ENCODE peak calls at places on chromosomes 1 and 21, in six cellular contexts. J is omental fat pad, D is T-helper 17 cell, L is GDM1, B is activated T-helper 1 cell treated with Interleukin-2 at 50 U/mL for 16 hours, C is SK-N-SH. M is an unnamed sample.
A peak's percentile ranks its signal among the peaks of the same experiment; 100 is the strongest.

GRCh38 chr1:170758992-170759391 is 95.1 kb downstream of the PRRX1 start:
- DNase-seq in J (no peak), D (no peak), L (no peak), B (no peak), C (no peak), M (no peak)

GRCh38 chr1:210234254-210234747 is 1.7 kb downstream of the SERTAD4 start:
- DNase-seq in J (no peak), D (no peak), L (no peak), B (no peak), C (no peak), M (no peak)

GRCh38 chr1:7501259-7501560 is 269.9 kb upstream of the VAMP3 start:
- DNase-seq in J (no peak), D (no peak), L (no peak), B (no peak), C (peak; percentile 70), M (no peak)

GRCh38 chr1:156640842-156641706 is 843 bp upstream of the BCAN start:
- DNase-seq in J (no peak), D (no peak), L (no peak), B (no peak), C (no peak), M (no peak)

GRCh38 chr1:15424146-15424667 is 14.0 kb upstream of the CTRC start:
- DNase-seq in J (no peak), D (no peak), L (no peak), B (no peak), C (no peak), M (no peak)

GRCh38 chr1:220410681-220411080 is 117.3 kb upstream of the MARK1 start:
- DNase-seq in J (no peak), D (no peak), L (no peak), B (no peak), C (no peak), M (no peak)

GRCh38 chr1:10940838-10941237 is 71.6 kb upstream of the TARDBP start:
- DNase-seq in J (no peak), D (no peak), L (no peak), B (no peak), C (no peak), M (no peak)

GRCh38 chr1:10651377-10651776 is 145.1 kb downstream of the CASZ1 start:
- DNase-seq in J (no peak), D (no peak), L (no peak), B (no peak), C (no peak), M (no peak)

GRCh38 chr1:19311503-19311930 is 427 bp downstream of the AKR7A2 start:
- DNase-seq in J (no peak), D (no peak), L (no peak), B (no peak), C (no peak), M (no peak)

GRCh38 chr1:107648071-107648470 is 316.9 kb downstream of the VAV3 start:
- DNase-seq in J (no peak), D (no peak), L (no peak), B (no peak), C (no peak), M (no peak)

GRCh38 chr1:77349275-77349674 is 67.5 kb downstream of the AK5 start:
- DNase-seq in J (no peak), D (no peak), L (no peak), B (no peak), C (no peak), M (no peak)

GRCh38 chr1:4048076-4048475 is 148.0 kb upstream of the C1orf174 start:
- DNase-seq in J (no peak), D (no peak), L (no peak), B (no peak), C (no peak), M (no peak)

GRCh38 chr1:174158767-174159252 is 510 bp upstream of the RABGAP1L start:
- DNase-seq in J (no peak), D (no peak), L (no peak), B (no peak), C (no peak), M (no peak)

GRCh38 chr1:81111818-81112217 is 688.9 kb upstream of the ADGRL2 start:
- DNase-seq in J (no peak), D (no peak), L (no peak), B (no peak), C (no peak), M (no peak)

GRCh38 chr1:206631085-206631509 is 4.2 kb upstream of the DYRK3 start:
- DNase-seq in J (no peak), D (no peak), L (peak; percentile 64), B (no peak), C (peak; percentile 58), M (peak; percentile 83)

GRCh38 chr21:44027607-44028286 is 15.6 kb downstream of the TRAPPC10 start:
- DNase-seq in J (no peak), D (no peak), L (no peak), B (no peak), C (no peak), M (no peak)

GRCh38 chr1:22557341-22557950 is 5.8 kb upstream of the EPHA8 start:
- DNase-seq in J (no peak), D (no peak), L (no peak), B (no peak), C (no peak), M (no peak)

GRCh38 chr21:45209046-45209445 is 78.6 kb downstream of the POFUT2 start:
- DNase-seq in J (no peak), D (no peak), L (no peak), B (no peak), C (no peak), M (no peak)

GRCh38 chr1:85200367-85200869 is 398 bp downstream of the SYDE2 start:
- DNase-seq in J (no peak), D (peak; percentile 14), L (no peak), B (peak; percentile 15), C (no peak), M (peak; percentile 61)

GRCh38 chr1:6348511-6349191 is 44.9 kb downstream of the ACOT7 start:
- DNase-seq in J (no peak), D (no peak), L (peak; percentile 39), B (peak; percentile 46), C (no peak), M (no peak)

GRCh38 chr1:11531943-11532342 is 53.0 kb downstream of the DISP3 start:
- DNase-seq in J (no peak), D (no peak), L (no peak), B (no peak), C (no peak), M (no peak)

M was measured in right atrium auricular region.